ENCODE peak calls at places on chromosomes 13 and 19, in eight cellular contexts. U, X, D, M, F, S, P and T are unnamed samples.
A peak's percentile ranks its signal among the peaks of the same experiment; 100 is the strongest.

GRCh38 chr19:9848060-9848459 is 12.9 kb downstream of the PIN1 start:
- DNase-seq in M (no peak), X (no peak), S (no peak), D (no peak), U (no peak), F (peak; percentile 65), P (peak; percentile 52), T (no peak)

GRCh38 chr19:16042533-16043085 is 33.7 kb upstream of the TPM4 start:
- DNase-seq in M (peak; percentile 19), D (no peak), P (no peak), X (no peak), S (no peak), F (no peak), U (no peak), T (no peak)

GRCh38 chr19:2290441-2291184 is 8.6 kb upstream of the PEAK3 start:
- DNase-seq in U (no peak), P (no peak), X (no peak), M (no peak), F (peak; percentile 50), S (no peak), D (no peak), T (no peak)

GRCh38 chr13:26299168-26299788 is 45.3 kb downstream of the CDK8 start:
- DNase-seq in F (no peak), M (peak; percentile 10), U (no peak), D (no peak), X (no peak), P (no peak), S (no peak), T (no peak)

GRCh38 chr13:95315752-95316151 is 14.5 kb upstream of the ABCC4 start:
- DNase-seq in S (no peak), U (no peak), X (no peak), M (no peak), F (no peak), P (no peak), D (no peak), T (no peak)

GRCh38 chr13:28324181-28324789 is 170.6 kb downstream of the FLT1 start:
- DNase-seq in S (no peak), P (peak; percentile 67), M (peak; percentile 73), F (peak; percentile 84), X (peak; percentile 29), U (peak; percentile 74), D (no peak), T (no peak)

GRCh38 chr19:17948474-17948966 is 15.7 kb downstream of the CCDC124 start:
- DNase-seq in F (no peak), U (no peak), P (no peak), X (no peak), S (no peak), D (no peak), M (no peak), T (no peak)

GRCh38 chr19:485583-486236 is 10.6 kb upstream of the MADCAM1 start:
- DNase-seq in P (no peak), S (no peak), U (peak; percentile 29), M (no peak), X (no peak), D (no peak), F (peak; percentile 84), T (no peak)

GRCh38 chr19:11444059-11444458 is 8.6 kb downstream of the PRKCSH start:
- DNase-seq in P (no peak), M (no peak), U (no peak), S (no peak), X (no peak), D (no peak), F (no peak), T (no peak)

GRCh38 chr19:947707-948533 is 22.1 kb downstream of the ARID3A start:
- DNase-seq in U (peak; percentile 43), P (no peak), X (no peak), S (no peak), F (no peak), D (no peak), M (no peak), T (no peak)

GRCh38 chr19:16571283-16571682 is 932 bp downstream of the SLC35E1 start:
- DNase-seq in M (peak; percentile 36), P (no peak), U (no peak), F (no peak), X (no peak), S (no peak), D (no peak), T (no peak)

GRCh38 chr13:51999525-51999924 is 11.7 kb downstream of the ATP7B start:
- DNase-seq in F (no peak), M (peak; percentile 25), U (no peak), S (no peak), X (no peak), P (no peak), D (no peak), T (no peak)

GRCh38 chr19:50460161-50460765 is 16.0 kb upstream of the EMC10 start:
- DNase-seq in F (no peak), X (no peak), D (peak; percentile 39), U (no peak), P (no peak), S (no peak), M (peak; percentile 50), T (no peak)

GRCh38 chr19:1466461-1467227 is 12.4 kb downstream of the C19orf25 start:
- DNase-seq in S (no peak), X (no peak), D (no peak), U (no peak), M (no peak), P (no peak), F (peak; percentile 58), T (no peak)

GRCh38 chr13:61852116-61852515 is 436.5 kb upstream of the PCDH20 start:
- DNase-seq in P (no peak), S (no peak), F (no peak), X (no peak), M (no peak), U (no peak), D (no peak), T (no peak)

GRCh38 chr13:20567881-20568528 is 1.0 kb downstream of the IFT88 start:
- DNase-seq in M (no peak), F (no peak), U (no peak), X (no peak), S (no peak), P (no peak), D (no peak), T (no peak)

GRCh38 chr13:71886880-71887279 is 19.9 kb upstream of the DACH1 start:
- DNase-seq in U (no peak), D (no peak), F (no peak), X (no peak), S (no peak), P (no peak), M (no peak), T (no peak)

GRCh38 chr19:3852614-3853254 is 16.1 kb downstream of the ZFR2 start:
- DNase-seq in X (no peak), D (peak; percentile 56), U (no peak), S (no peak), M (peak; percentile 60), F (no peak), P (no peak), T (no peak)

GRCh38 chr19:47020132-47020805 is 632 bp downstream of the NPAS1 start:
- DNase-seq in X (no peak), S (no peak), U (no peak), F (peak; percentile 74), M (no peak), D (no peak), P (no peak), T (no peak)

GRCh38 chr13:46738055-46738454 is 58.9 kb downstream of the ESD start:
- DNase-seq in X (no peak), P (no peak), D (no peak), U (no peak), S (no peak), M (peak; percentile 28), F (no peak), T (no peak)

GRCh38 chr13:44172411-44172810 is 201.2 kb upstream of the SERP2 start:
- DNase-seq in P (no peak), M (no peak), X (no peak), U (no peak), S (no peak), D (no peak), F (no peak), T (no peak)

GRCh38 chr19:11179716-11180297 is 17.5 kb downstream of the KANK2 start:
- DNase-seq in D (no peak), M (no peak), U (no peak), P (no peak), X (no peak), S (no peak), F (no peak), T (no peak)

GRCh38 chr19:3687774-3688706 is 12.2 kb downstream of the PIP5K1C start:
- DNase-seq in X (no peak), S (no peak), U (no peak), F (peak; percentile 47), D (no peak), M (no peak), P (no peak), T (no peak)